ENCODE peak calls at places on chromosomes 7 and 10, in seven cellular contexts. W, Y, X, A, O, R and C are unnamed samples.

GRCh38 chr10:75127481-75127880 is 16.0 kb downstream of the SAMD8 start:
- DNase-seq in W (no peak), X (no peak), Y (no peak), A (no peak), R (no peak), O (no peak), C (no peak)

GRCh38 chr7:151226875-151227782 is at the start of gene ABCF2:
- DNase-seq in W (peak; percentile 100), A (peak; percentile 100), O (peak; percentile 98), X (peak; percentile 99), R (peak; percentile 95), Y (peak; percentile 99), C (peak; percentile 97)

GRCh38 chr10:51983481-51983880 is 284.1 kb upstream of the CSTF2T start:
- DNase-seq in Y (no peak), X (no peak), W (no peak), A (no peak), O (no peak), R (no peak), C (no peak)

GRCh38 chr7:128203047-128203491 is 38.0 kb upstream of the LEP start:
- DNase-seq in W (no peak), R (no peak), A (no peak), X (no peak), Y (no peak), O (no peak), C (no peak)

GRCh38 chr10:310976-311639 is 175.9 kb downstream of the ZMYND11 start:
- DNase-seq in O (peak; percentile 16), A (peak; percentile 78), R (no peak), Y (no peak), W (no peak), X (no peak), C (no peak)

GRCh38 chr7:55545496-55545895 is 26.8 kb downstream of the VOPP1 start:
- DNase-seq in X (no peak), Y (no peak), O (no peak), R (no peak), A (no peak), W (no peak), C (no peak)

GRCh38 chr10:101071266-101071884 is 9.6 kb downstream of the KAZALD1 start:
- DNase-seq in A (no peak), X (peak; percentile 79), O (peak; percentile 66), R (no peak), W (no peak), Y (no peak), C (no peak)

GRCh38 chr7:22052221-22052639 is 106.5 kb upstream of the CDCA7L start:
- DNase-seq in O (no peak), Y (no peak), W (no peak), A (no peak), R (no peak), X (no peak), C (no peak)

GRCh38 chr7:18535811-18536413 is 40.4 kb downstream of the HDAC9 start:
- DNase-seq in A (no peak), Y (no peak), X (no peak), O (no peak), W (no peak), R (no peak), C (no peak)

GRCh38 chr7:67621704-67622103 is 625.1 kb downstream of the TYW1 start:
- DNase-seq in A (no peak), O (no peak), W (no peak), X (no peak), R (no peak), Y (no peak), C (no peak)

GRCh38 chr7:86788948-86789347 is 145.2 kb downstream of the GRM3 start:
- DNase-seq in X (no peak), O (no peak), Y (no peak), W (no peak), R (no peak), A (no peak), C (no peak)

GRCh38 chr7:41870505-41871138 is 167.7 kb upstream of the INHBA start:
- DNase-seq in W (no peak), R (no peak), A (no peak), Y (no peak), X (no peak), O (no peak), C (no peak)

GRCh38 chr7:80726731-80727130 is 88.3 kb downstream of the CD36 start:
- DNase-seq in O (no peak), Y (no peak), R (no peak), W (no peak), X (no peak), A (no peak), C (no peak)

GRCh38 chr10:88915781-88916180 is 35.7 kb downstream of the STAMBPL1 start:
- DNase-seq in A (no peak), Y (no peak), O (no peak), W (no peak), X (no peak), R (no peak), C (no peak)

GRCh38 chr7:143372070-143372469 is 9.1 kb upstream of the ZYX start:
- DNase-seq in A (peak; percentile 80), Y (no peak), R (peak; percentile 56), O (peak; percentile 48), W (peak; percentile 79), X (no peak), C (no peak)

GRCh38 chr7:29254663-29255062 is 60.1 kb downstream of the CHN2 start:
- DNase-seq in R (no peak), X (no peak), Y (no peak), A (no peak), O (no peak), W (no peak), C (no peak)

GRCh38 chr10:2037966-2038493 is 300.7 kb upstream of the ADARB2 start:
- DNase-seq in R (no peak), O (no peak), A (no peak), Y (no peak), X (no peak), W (no peak), C (no peak)

GRCh38 chr10:114042895-114043531 is 653 bp upstream of the ADRB1 start:
- DNase-seq in W (no peak), X (peak; percentile 82), O (no peak), A (no peak), Y (peak; percentile 39), R (no peak), C (peak; percentile 27)

DNA sequence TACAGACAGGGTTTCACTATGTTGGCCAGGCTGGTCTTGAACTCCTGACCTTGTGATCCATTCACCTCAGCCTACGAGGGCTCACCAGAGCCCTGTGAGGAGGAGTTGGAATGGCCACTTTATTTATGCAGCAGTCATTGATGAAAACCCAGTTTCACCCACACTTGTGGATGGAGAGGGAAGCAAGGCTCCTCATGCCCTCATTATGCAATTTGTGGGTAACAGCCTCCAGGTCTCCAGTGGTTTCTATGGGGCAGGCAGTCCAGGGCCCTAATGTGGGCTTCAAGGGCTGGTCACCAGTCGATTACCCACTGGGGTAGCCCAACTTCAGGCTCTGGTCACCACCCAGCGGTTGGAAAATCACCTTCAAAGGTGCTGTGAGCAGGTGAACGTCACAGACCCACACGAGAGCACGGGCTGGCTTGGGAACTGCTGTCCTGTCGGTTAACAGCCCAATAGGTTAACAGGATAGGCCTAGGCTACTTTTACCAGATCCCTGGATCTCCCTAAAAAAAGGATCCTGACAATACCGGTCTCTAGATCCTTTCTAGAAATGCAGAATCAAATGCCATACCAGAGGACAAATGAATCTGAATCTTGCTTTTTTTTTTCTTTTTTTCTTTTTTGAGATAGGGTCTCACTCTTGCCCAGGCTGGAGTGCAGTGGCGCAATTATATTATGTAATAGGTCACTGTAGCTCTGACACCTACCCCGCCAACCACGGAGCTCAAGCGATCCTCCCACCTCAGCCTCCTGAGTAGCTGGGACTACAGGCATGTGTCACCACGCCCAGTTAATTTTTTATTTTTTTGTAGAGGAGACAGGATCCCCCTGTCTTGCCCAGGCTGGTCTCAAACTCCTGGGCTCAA is 97.8 kb downstream of the SLC37A3 start:
- DNase-seq in R (no peak), O (no peak), X (no peak), Y (no peak), W (peak; percentile 37), A (no peak), C (no peak)
- TF ChIP-seq CTCF in R (no peak), O (no peak), X (no peak), Y (no peak), W (no peak), A (no peak), C (no peak)

GRCh38 chr7:964401-965231 is 10.1 kb upstream of the ADAP1 start:
- DNase-seq in R (no peak), O (no peak), Y (no peak), W (peak; percentile 82), A (peak; percentile 73), X (peak; percentile 57), C (no peak)
- TF ChIP-seq CTCF in R (no peak), O (no peak), Y (peak; percentile 32), W (peak; percentile 24), A (no peak), X (no peak), C (no peak)

DNA sequence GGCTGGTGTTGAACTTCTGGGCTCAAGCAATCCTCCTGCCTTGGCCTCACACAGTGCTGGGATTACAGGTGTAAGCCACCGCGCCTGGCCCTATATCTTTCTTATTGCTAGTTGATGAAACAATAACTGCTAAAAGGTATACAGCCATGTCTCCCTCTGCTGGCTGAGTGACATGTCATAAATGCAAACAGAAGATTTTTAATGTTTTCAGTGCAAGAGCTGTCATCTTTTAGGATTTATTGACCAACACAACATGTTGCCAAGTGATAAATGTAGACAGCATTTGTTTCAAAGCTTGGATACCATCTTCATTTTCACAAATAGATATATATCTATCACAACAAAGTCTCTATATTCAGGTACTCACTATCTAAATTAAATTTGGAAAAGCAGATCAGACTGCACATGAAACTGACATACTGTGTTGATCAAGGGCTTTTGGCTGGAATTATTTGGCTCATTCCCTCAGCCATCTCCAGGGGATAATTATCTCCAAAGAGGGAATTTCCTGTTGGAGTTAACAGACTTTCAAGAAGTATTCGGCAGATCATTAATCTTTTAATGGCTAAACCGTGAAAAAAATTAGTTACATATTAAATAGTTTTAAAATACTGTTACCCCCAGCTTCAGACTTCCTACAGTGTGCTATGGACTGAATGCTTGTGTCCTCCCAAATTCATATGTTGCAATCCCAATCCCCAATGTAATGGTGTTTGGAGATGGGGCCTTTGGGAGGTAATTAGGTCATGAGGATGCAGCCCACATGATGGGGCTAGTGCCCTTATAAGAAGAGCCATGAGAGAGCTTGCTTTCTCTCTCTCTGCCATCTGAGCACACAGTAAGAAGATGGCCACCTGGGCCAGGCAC is 41.3 kb upstream of the SRPK2 start:
- DNase-seq in Y (peak; percentile 48), O (peak; percentile 76), W (no peak), A (no peak), X (peak; percentile 36), R (peak; percentile 17), C (no peak)
- TF ChIP-seq CTCF in Y (peak; percentile 58), O (peak; percentile 66), W (peak; percentile 37), A (peak; percentile 38), X (peak; percentile 50), R (peak; percentile 45), C (no peak)

GRCh38 chr10:14185501-14186045 is 145.2 kb downstream of the FRMD4A start:
- DNase-seq in O (peak; percentile 20), R (no peak), W (no peak), Y (no peak), A (no peak), X (no peak), C (peak; percentile 23)

GRCh38 chr10:14184841-14185500 is 145.8 kb downstream of the FRMD4A start:
- DNase-seq in X (no peak), W (no peak), O (peak; percentile 48), R (no peak), A (peak; percentile 79), Y (no peak), C (no peak)

GRCh38 chr10:14190702-14191101 is 140.0 kb downstream of the FRMD4A start:
- DNase-seq in A (no peak), X (no peak), R (no peak), Y (no peak), O (no peak), W (no peak), C (no peak)

GRCh38 chr10:14182781-14183180 is 147.9 kb downstream of the FRMD4A start:
- DNase-seq in O (no peak), W (no peak), Y (no peak), R (no peak), X (no peak), A (no peak), C (no peak)

GRCh38 chr10:14186245-14186644 is 144.5 kb downstream of the FRMD4A start:
- DNase-seq in Y (no peak), W (no peak), O (no peak), X (no peak), A (no peak), R (no peak), C (no peak)
- TF ChIP-seq CTCF in Y (peak; percentile 27), W (no peak), O (no peak), X (no peak), A (no peak), R (no peak), C (no peak)